ENCODE peak calls at places on chromosomes 7 and 10, in nine cellular contexts. Q is NCI-H2107; A is brain pericyte; T is epithelial cell of esophagus; N is NCI-H1105; J is putamen; S is AG04450; O is stimulated activated CD4-positive, alpha-beta T cell treated with anti-CD3 and anti-CD28 coated beads, Interleukin-2, amount 100 ng/mL, for 48 hours; X is activated CD8-positive, alpha-beta memory T cell treated with anti-CD3 and anti-CD28 coated beads for 48 hours. K is an unnamed sample.

GRCh38 chr10:51653025-51653424 is 46.4 kb downstream of the CSTF2T start:
- DNase-seq in Q (no peak), A (no peak), T (no peak), N (no peak), J (no peak), S (no peak), O (no peak), X (no peak), K (no peak)

GRCh38 chr7:36011588-36011965 is 141.5 kb upstream of the EEPD1 start:
- DNase-seq in Q (no peak), A (peak; percentile 46), T (no peak), N (no peak), J (no peak), S (no peak), O (no peak), X (no peak), K (no peak)

GRCh38 chr7:47520408-47520807 is 61.5 kb downstream of the TNS3 start:
- DNase-seq in Q (no peak), A (no peak), T (no peak), N (no peak), J (no peak), S (peak; percentile 55), O (no peak), X (no peak), K (no peak)

GRCh38 chr7:56097700-56098099 is 4.9 kb upstream of the PHKG1 start:
- DNase-seq in Q (no peak), A (no peak), T (no peak), N (no peak), J (no peak), S (peak; percentile 72), O (no peak), X (no peak), K (no peak)

GRCh38 chr7:121689749-121690148 is 183.2 kb upstream of the PTPRZ1 start:
- DNase-seq in Q (no peak), A (no peak), T (no peak), N (no peak), J (no peak), S (no peak), O (no peak), X (no peak), K (no peak)

GRCh38 chr7:149865437-149865836 is 8.3 kb upstream of the ATP6V0E2 start:
- DNase-seq in Q (no peak), A (no peak), T (no peak), N (no peak), J (no peak), S (no peak), O (peak; percentile 36), X (no peak), K (peak; percentile 50)

GRCh38 chr7:90173127-90173844 is 19.0 kb downstream of the STEAP1 start:
- DNase-seq in Q (no peak), A (no peak), T (no peak), N (no peak), J (no peak), S (peak; percentile 46), O (no peak), X (no peak), K (no peak)

GRCh38 chr10:93707623-93708022 is 5.2 kb upstream of the FRA10AC1 start:
- DNase-seq in Q (no peak), A (no peak), T (no peak), N (no peak), J (no peak), S (no peak), O (no peak), X (no peak), K (no peak)

GRCh38 chr10:52642208-52642607 is 130.4 kb downstream of the MBL2 start:
- DNase-seq in Q (no peak), A (no peak), T (no peak), N (no peak), J (no peak), S (no peak), O (no peak), X (no peak), K (no peak)

GRCh38 chr7:37363536-37364172 is 85.0 kb downstream of the ELMO1 start:
- DNase-seq in Q (no peak), A (no peak), T (no peak), N (no peak), J (no peak), S (no peak), O (no peak), X (no peak), K (no peak)

GRCh38 chr10:112915590-112916572 is 34.2 kb upstream of the TCF7L2 start:
- DNase-seq in Q (no peak), A (no peak), T (peak; percentile 87), N (no peak), J (no peak), S (no peak), O (no peak), X (no peak), K (no peak)

GRCh38 chr10:68301790-68302502 is 29.9 kb upstream of the HNRNPH3 start:
- DNase-seq in Q (no peak), A (peak; percentile 15), T (peak; percentile 64), N (no peak), J (peak; percentile 56), S (peak; percentile 34), O (no peak), X (no peak), K (no peak)

GRCh38 chr7:80740778-80741545 is 102.5 kb downstream of the CD36 start:
- DNase-seq in Q (no peak), A (no peak), T (no peak), N (no peak), J (no peak), S (no peak), O (no peak), X (no peak), K (no peak)

GRCh38 chr7:156927571-156928405 is 21.7 kb upstream of the NOM1 start:
- DNase-seq in Q (no peak), A (no peak), T (no peak), N (peak; percentile 67), J (no peak), S (no peak), O (no peak), X (no peak), K (no peak)

GRCh38 chr7:116545411-116545993 is 20.7 kb downstream of the CAV1 start:
- DNase-seq in Q (no peak), A (no peak), T (no peak), N (no peak), J (no peak), S (no peak), O (no peak), X (no peak), K (no peak)

GRCh38 chr10:124578231-124579002 is 116.8 kb downstream of the LHPP start:
- DNase-seq in Q (no peak), A (no peak), T (no peak), N (no peak), J (no peak), S (no peak), O (no peak), X (no peak), K (no peak)

GRCh38 chr10:5816170-5816569 is 2.9 kb upstream of the GDI2 start:
- DNase-seq in Q (no peak), A (no peak), T (no peak), N (no peak), J (no peak), S (no peak), O (no peak), X (no peak), K (no peak)

GRCh38 chr7:44196450-44196872 is 4.3 kb upstream of the YKT6 start:
- DNase-seq in Q (no peak), A (no peak), T (peak; percentile 58), N (peak; percentile 21), J (no peak), S (no peak), O (peak; percentile 21), X (no peak), K (no peak)

GRCh38 chr10:26534384-26534783 is 96.2 kb downstream of the APBB1IP start:
- DNase-seq in Q (no peak), A (no peak), T (no peak), N (no peak), J (no peak), S (no peak), O (no peak), X (no peak), K (no peak)

GRCh38 chr10:29880856-29881255 is 178.5 kb downstream of the JCAD start:
- DNase-seq in Q (no peak), A (no peak), T (no peak), N (no peak), J (no peak), S (no peak), O (no peak), X (no peak), K (no peak)

GRCh38 chr7:76513817-76514799 is 3.8 kb downstream of the UPK3B start:
- DNase-seq in Q (no peak), A (no peak), T (no peak), N (no peak), J (no peak), S (no peak), O (no peak), X (no peak), K (no peak)

GRCh38 chr7:21898265-21898930 is 47.3 kb downstream of the CDCA7L start:
- DNase-seq in Q (no peak), A (no peak), T (no peak), N (no peak), J (no peak), S (no peak), O (no peak), X (no peak), K (no peak)

GRCh38 chr10:88385601-88386203 is 197.4 kb downstream of the RNLS start:
- DNase-seq in Q (no peak), A (no peak), T (peak; percentile 90), N (no peak), J (no peak), S (no peak), O (peak; percentile 27), X (peak; percentile 8), K (peak; percentile 74)

GRCh38 chr10:71811351-71811750 is 38.0 kb upstream of the VSIR start:
- DNase-seq in Q (no peak), A (no peak), T (no peak), N (no peak), J (no peak), S (no peak), O (no peak), X (no peak), K (no peak)

GRCh38 chr7:47648301-47648900 is 66.5 kb upstream of the TNS3 start:
- DNase-seq in Q (no peak), A (peak; percentile 53), T (no peak), N (no peak), J (no peak), S (no peak), O (no peak), X (no peak), K (no peak)

GRCh38 chr10:59908808-59909143 is 2.4 kb upstream of the CCDC6 start:
- DNase-seq in Q (no peak), A (no peak), T (no peak), N (no peak), J (no peak), S (no peak), O (no peak), X (no peak), K (no peak)

GRCh38 chr10:64345856-64346255 is 824.7 kb downstream of the REEP3 start:
- DNase-seq in Q (no peak), A (no peak), T (no peak), N (no peak), J (no peak), S (no peak), O (no peak), X (no peak), K (no peak)

K was measured in NK-92 treated with Interleukin-12 subunit alpha and Interleukin-12 subunit beta, amount 100 ng/mL, for 24 hours.